ENCODE peak calls at places on chromosomes 3 and 15, in eight cellular contexts. F, N, H, I, Q, C, D and A are unnamed samples.

GRCh38 chr15:62972814-62973213 is 69.7 kb upstream of the TPM1 start:
- DNase-seq in F (no peak), N (no peak), H (no peak), I (no peak), Q (no peak), C (no peak), D (peak; percentile 48), A (no peak)

GRCh38 chr15:70327328-70328136 is 229.8 kb upstream of the TLE3 start:
- DNase-seq in F (no peak), N (no peak), H (no peak), I (no peak), Q (no peak), C (no peak), D (peak; percentile 81), A (no peak)

GRCh38 chr15:62624541-62625399 is 417.8 kb upstream of the TPM1 start:
- DNase-seq in F (peak; percentile 6), N (no peak), H (no peak), I (no peak), Q (peak; percentile 39), C (no peak), D (peak; percentile 37), A (peak; percentile 58)

GRCh38 chr15:64092864-64093626 is 593 bp downstream of the CIAO2A start:
- DNase-seq in F (no peak), N (peak; percentile 54), H (no peak), I (no peak), Q (peak; percentile 73), C (no peak), D (peak; percentile 57), A (peak; percentile 86)

GRCh38 chr3:64143399-64144130 is 81.7 kb downstream of the PRICKLE2 start:
- DNase-seq in F (no peak), N (no peak), H (no peak), I (no peak), Q (no peak), C (no peak), D (peak; percentile 56), A (no peak)

GRCh38 chr15:90822204-90822955 is 46.0 kb upstream of the FURIN start:
- DNase-seq in F (no peak), N (no peak), H (peak; percentile 22), I (no peak), Q (no peak), C (no peak), D (no peak), A (no peak)

GRCh38 chr3:17945799-17946381 is 203.5 kb upstream of the TBC1D5 start:
- DNase-seq in F (no peak), N (no peak), H (no peak), I (no peak), Q (no peak), C (no peak), D (no peak), A (no peak)

GRCh38 chr15:68504721-68505090 is 72.7 kb upstream of the ITGA11 start:
- DNase-seq in F (no peak), N (no peak), H (no peak), I (no peak), Q (no peak), C (no peak), D (no peak), A (no peak)

GRCh38 chr15:77870195-77871065 is 207.1 kb downstream of the TBC1D2B start:
- DNase-seq in F (peak; percentile 35), N (peak; percentile 65), H (peak; percentile 66), I (peak; percentile 71), Q (peak; percentile 78), C (no peak), D (peak; percentile 72), A (peak; percentile 65)

GRCh38 chr3:133038089-133038730 is at the start of gene TMEM108:
- DNase-seq in F (no peak), N (peak; percentile 83), H (peak; percentile 85), I (peak; percentile 93), Q (peak; percentile 94), C (no peak), D (peak; percentile 36), A (no peak)

GRCh38 chr3:57397175-57398026 is 104.9 kb upstream of the ASB14 start:
- DNase-seq in F (no peak), N (no peak), H (no peak), I (no peak), Q (peak; percentile 36), C (peak; percentile 49), D (peak; percentile 73), A (peak; percentile 85)

GRCh38 chr3:196941846-196942225 is 492 bp downstream of the NCBP2 start:
- DNase-seq in F (no peak), N (no peak), H (no peak), I (peak; percentile 81), Q (peak; percentile 63), C (no peak), D (peak; percentile 62), A (peak; percentile 67)

GRCh38 chr3:140433431-140433830 is 244.4 kb upstream of the TRIM42 start:
- DNase-seq in F (no peak), N (no peak), H (no peak), I (no peak), Q (no peak), C (no peak), D (no peak), A (no peak)

GRCh38 chr3:136305879-136306278 is 55.7 kb downstream of the PCCB start:
- DNase-seq in F (peak; percentile 14), N (no peak), H (no peak), I (no peak), Q (no peak), C (no peak), D (no peak), A (peak; percentile 30)

DNA sequence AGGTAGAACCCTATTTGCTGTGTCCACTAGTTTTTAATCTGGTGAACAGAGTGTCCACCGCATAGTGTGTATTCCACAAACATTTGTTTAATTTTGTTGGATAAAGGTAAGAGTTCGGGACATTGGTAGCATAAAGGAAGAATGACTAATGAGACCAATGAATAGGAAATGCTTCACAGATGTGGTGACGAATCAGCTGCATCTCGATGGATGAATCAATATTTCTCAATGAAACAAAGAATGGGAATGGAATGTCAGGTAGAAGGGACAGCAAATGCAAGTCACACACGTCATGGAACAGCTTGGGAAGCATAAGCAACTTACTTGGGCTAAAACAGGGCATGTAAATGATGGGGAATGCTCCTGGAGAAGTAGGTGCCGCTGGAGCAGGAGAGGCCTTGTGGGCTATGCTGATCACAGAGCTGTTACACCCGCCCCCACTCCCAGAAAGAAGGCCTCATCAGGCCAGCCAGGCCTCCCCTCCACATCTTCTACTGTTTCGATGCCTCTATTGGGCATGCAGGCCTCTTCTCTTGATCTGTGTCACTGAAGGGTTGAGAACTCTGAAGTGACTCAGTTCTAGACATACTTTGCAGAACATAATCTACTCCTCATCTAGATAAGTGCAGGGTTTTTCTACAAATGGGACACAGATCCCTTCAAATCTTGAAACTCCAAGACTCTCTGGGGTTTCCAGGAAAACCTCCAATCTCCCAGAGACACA is 120.0 kb upstream of the GADL1 start:
- DNase-seq in F (no peak), N (no peak), H (no peak), I (no peak), Q (no peak), C (no peak), D (no peak), A (no peak)
- H3K4me3 ChIP-seq in F (no peak overlapping the region), N (no peak overlapping the region), H (no peak overlapping the region), I (no peak overlapping the region), Q (no peak overlapping the region), C (no peak overlapping the region), D (no peak overlapping the region), A (no peak overlapping the region)

DNA sequence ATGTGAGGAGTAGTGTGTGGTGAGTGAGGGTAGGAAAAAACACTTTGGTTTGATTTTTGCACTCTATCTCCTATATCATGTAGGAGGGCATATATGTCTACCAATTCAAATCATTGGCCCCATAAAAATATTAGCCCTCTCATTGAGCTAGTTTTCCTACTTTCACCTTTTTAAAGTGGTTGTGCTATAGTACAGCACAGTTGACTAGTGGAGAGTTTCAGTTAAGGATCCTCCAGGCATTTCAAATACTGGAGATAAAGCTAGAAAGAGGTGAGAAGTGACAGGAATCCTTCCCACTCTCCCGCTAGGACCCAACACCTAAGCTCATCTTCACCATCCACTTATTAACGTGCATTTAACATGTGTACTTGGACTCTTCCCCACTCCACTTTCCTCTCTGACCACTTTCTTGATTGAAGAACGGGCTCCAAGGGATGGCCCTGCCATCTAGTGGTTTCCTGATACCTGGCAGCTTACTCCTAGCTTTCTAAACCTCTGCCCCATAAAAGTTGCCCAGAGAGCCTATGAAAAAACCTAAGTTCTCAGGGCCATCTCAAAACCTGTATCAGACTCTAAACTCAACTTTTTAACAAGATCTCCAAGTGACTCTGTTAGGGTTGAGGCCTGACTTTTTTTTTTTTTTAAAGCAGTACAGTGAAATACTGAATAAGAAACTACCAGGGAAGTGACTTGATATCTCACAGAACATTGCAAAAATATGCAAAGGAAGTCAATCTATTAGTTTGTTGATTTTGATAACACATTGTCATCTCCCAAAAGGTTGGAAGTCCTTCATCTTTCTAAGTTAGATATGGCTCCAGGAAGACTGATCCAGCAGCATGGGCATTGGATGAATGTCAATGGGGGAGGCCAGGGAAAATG is 17.9 kb downstream of the IL12A start:
- DNase-seq in F (no peak), N (no peak), H (no peak), I (no peak), Q (peak; percentile 63), C (no peak), D (peak; percentile 83), A (peak; percentile 78)
- TF ChIP-seq CTCF in F (peak; percentile 85), N (peak; percentile 82), H (peak; percentile 43), I (peak; percentile 84), Q (peak; percentile 60), C (peak; percentile 79), D (peak; percentile 93), A (peak; percentile 73)

DNA sequence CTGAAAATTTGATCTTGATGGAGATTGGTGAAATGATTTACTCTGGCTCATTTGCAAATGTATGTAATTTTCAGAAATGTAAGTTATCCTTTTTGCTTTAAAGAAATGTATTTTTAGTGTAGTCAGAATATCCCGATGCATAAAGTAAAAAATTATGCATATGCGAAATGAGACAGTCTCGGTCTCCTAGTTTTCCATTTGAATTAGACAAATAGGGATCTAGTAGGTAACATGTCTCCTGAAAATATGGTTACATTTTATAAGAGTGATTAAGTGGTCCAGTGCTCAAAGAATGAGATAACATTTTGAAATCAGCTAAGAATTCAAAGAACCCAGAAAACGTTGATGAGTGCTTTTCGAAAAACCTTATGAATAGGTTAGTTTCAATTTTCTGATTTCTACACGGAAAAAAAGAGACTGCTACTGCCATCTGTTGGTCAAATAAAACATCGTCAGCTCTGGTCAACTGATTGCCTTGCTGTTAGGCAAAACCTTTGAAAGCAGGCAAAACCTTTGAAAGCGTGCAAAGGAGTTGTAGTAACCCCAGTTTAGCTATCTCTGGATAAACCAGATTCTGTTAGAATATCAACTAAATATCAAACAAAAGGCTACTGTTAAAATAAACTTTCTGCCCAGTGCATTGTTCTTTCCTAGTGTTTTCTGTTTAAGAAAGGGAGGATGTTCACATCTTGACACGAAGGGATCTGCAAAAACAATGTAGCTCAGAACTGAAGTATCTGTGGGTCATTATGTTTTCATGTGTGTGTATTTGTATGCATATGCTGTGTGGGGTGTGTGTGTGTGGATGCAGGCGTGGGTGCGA is 59.3 kb upstream of the CHMP2B start:
- DNase-seq in F (no peak), N (no peak), H (no peak), I (no peak), Q (peak; percentile 53), C (peak; percentile 10), D (peak; percentile 70), A (peak; percentile 61)
- H3K4me3 ChIP-seq in F (no peak overlapping the region), N (peak overlapping the region; percentile 53), H (peak overlapping the region; percentile 32), I (peak overlapping the region; percentile 40), Q (no peak overlapping the region), C (no peak overlapping the region), D (peak overlapping the region; percentile 34), A (no peak overlapping the region)

DNA sequence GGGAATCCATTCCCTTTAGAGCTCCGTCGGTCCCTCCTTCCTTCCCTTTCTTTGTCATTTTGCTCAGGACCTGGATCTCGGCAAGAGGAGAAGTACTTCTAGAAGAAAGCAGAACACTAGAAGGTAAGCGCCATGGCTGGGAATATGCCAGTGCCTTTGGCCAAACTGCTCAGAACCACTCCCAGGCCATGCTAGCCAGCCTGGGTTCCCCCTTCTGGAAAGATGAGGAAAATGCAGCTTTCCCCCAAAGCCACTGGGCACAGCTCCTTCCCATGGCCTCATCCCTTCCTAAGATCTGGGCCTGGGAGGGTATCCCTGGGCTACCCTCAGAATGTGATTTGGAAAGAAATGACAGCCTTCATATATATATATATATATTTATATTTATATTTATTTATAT is 6.3 kb upstream of the ISL2 start:
- DNase-seq in F (no peak), N (no peak), H (no peak), I (no peak), Q (peak; percentile 72), C (no peak), D (peak; percentile 76), A (no peak)
- TF ChIP-seq CTCF in F (peak; percentile 45), N (peak; percentile 55), H (no peak), I (peak; percentile 60), Q (peak; percentile 38), C (peak; percentile 48), D (peak; percentile 79), A (peak; percentile 18)